ENCODE peak calls at places on chromosomes 6 and 20, in ten cellular contexts. I, N, S, B, Z, F, J, W, U and A are unnamed samples.
A peak's percentile ranks its signal among the peaks of the same experiment; 100 is the strongest.

GRCh38 chr20:38748863-38749153 is 548 bp downstream of the ACTR5 start:
- DNase-seq in I (no peak), N (no peak), S (no peak), B (no peak), Z (no peak), F (peak; percentile 36), J (peak; percentile 37), W (no peak), U (peak; percentile 32), A (no peak)

GRCh38 chr20:36802326-36803223 is 29.0 kb upstream of the DSN1 start:
- DNase-seq in I (no peak), N (no peak), S (peak; percentile 31), B (peak; percentile 51), Z (no peak), F (no peak), J (no peak), W (no peak), U (no peak), A (no peak)

GRCh38 chr6:131255434-131255833 is 120.2 kb downstream of the AKAP7 start:
- DNase-seq in I (no peak), N (no peak), S (no peak), B (peak; percentile 31), Z (no peak), F (no peak), J (no peak), W (no peak), U (no peak), A (no peak)

GRCh38 chr20:64036346-64037198 is 590 bp downstream of the C20orf204 start:
- DNase-seq in I (no peak), N (no peak), S (no peak), B (no peak), Z (no peak), F (no peak), J (no peak), W (no peak), U (no peak), A (no peak)

GRCh38 chr6:114342826-114343781 is at the start of gene HS3ST5:
- DNase-seq in I (no peak), N (peak; percentile 24), S (peak; percentile 74), B (peak; percentile 13), Z (peak; percentile 52), F (no peak), J (no peak), W (peak; percentile 22), U (peak; percentile 36), A (peak; percentile 63)

GRCh38 chr6:109007521-109007920 is 87.1 kb downstream of the SESN1 start:
- DNase-seq in I (no peak), N (no peak), S (no peak), B (no peak), Z (no peak), F (no peak), J (no peak), W (no peak), U (no peak), A (no peak)

GRCh38 chr6:46734867-46735719 is at the start of gene PLA2G7:
- DNase-seq in I (no peak), N (no peak), S (peak; percentile 22), B (no peak), Z (peak; percentile 35), F (no peak), J (no peak), W (peak; percentile 22), U (peak; percentile 7), A (no peak)

GRCh38 chr20:33002087-33002808 is 2.0 kb downstream of the SUN5 start:
- DNase-seq in I (no peak), N (no peak), S (no peak), B (no peak), Z (no peak), F (no peak), J (no peak), W (no peak), U (no peak), A (no peak)

GRCh38 chr6:107488875-107489635 is 862 bp upstream of the SOBP start:
- DNase-seq in I (no peak), N (peak; percentile 39), S (peak; percentile 34), B (peak; percentile 32), Z (peak; percentile 39), F (no peak), J (no peak), W (peak; percentile 19), U (no peak), A (no peak)

GRCh38 chr6:77447254-77447653 is 16.0 kb downstream of the HTR1B start:
- DNase-seq in I (no peak), N (no peak), S (no peak), B (peak; percentile 58), Z (no peak), F (no peak), J (no peak), W (no peak), U (no peak), A (no peak)

GRCh38 chr6:166907373-166907841 is 48.9 kb downstream of the RNASET2 start:
- DNase-seq in I (no peak), N (peak; percentile 74), S (no peak), B (no peak), Z (peak; percentile 3), F (no peak), J (no peak), W (no peak), U (no peak), A (no peak)

GRCh38 chr6:84258268-84258667 is 30.8 kb upstream of the CEP162 start:
- DNase-seq in I (no peak), N (no peak), S (no peak), B (peak; percentile 44), Z (no peak), F (no peak), J (no peak), W (no peak), U (no peak), A (no peak)

GRCh38 chr6:54595844-54596243 is 250.7 kb upstream of the FAM83B start:
- DNase-seq in I (no peak), N (no peak), S (no peak), B (peak; percentile 47), Z (no peak), F (no peak), J (no peak), W (no peak), U (no peak), A (no peak)

GRCh38 chr20:38321959-38322598 is 18.1 kb downstream of the BPI start:
- DNase-seq in I (no peak), N (no peak), S (peak; percentile 52), B (peak; percentile 83), Z (peak; percentile 60), F (no peak), J (no peak), W (peak; percentile 11), U (peak; percentile 35), A (peak; percentile 50)

GRCh38 chr20:44649976-44650375 is 1.5 kb downstream of the ADA start:
- DNase-seq in I (no peak), N (no peak), S (no peak), B (no peak), Z (no peak), F (no peak), J (no peak), W (no peak), U (no peak), A (no peak)

GRCh38 chr6:166910601-166911000 is 45.7 kb downstream of the RNASET2 start:
- DNase-seq in I (no peak), N (no peak), S (peak; percentile 53), B (no peak), Z (no peak), F (no peak), J (no peak), W (no peak), U (no peak), A (no peak)

GRCh38 chr20:47669157-47669425 is 116.2 kb downstream of the SULF2 start:
- DNase-seq in I (no peak), N (no peak), S (no peak), B (no peak), Z (no peak), F (no peak), J (no peak), W (no peak), U (no peak), A (no peak)

GRCh38 chr6:117448732-117449131 is 23.0 kb upstream of the ROS1 start:
- DNase-seq in I (no peak), N (no peak), S (no peak), B (peak; percentile 93), Z (no peak), F (no peak), J (no peak), W (no peak), U (no peak), A (no peak)

GRCh38 chr20:57680131-57680716 is 29.6 kb downstream of the PMEPA1 start:
- DNase-seq in I (no peak), N (peak; percentile 77), S (no peak), B (no peak), Z (no peak), F (no peak), J (no peak), W (no peak), U (no peak), A (no peak)

GRCh38 chr20:16025084-16025483 is 548.2 kb downstream of the KIF16B start:
- DNase-seq in I (no peak), N (no peak), S (no peak), B (no peak), Z (no peak), F (no peak), J (no peak), W (no peak), U (no peak), A (no peak)

GRCh38 chr6:137494281-137494966 is at the start of gene OLIG3:
- DNase-seq in I (no peak), N (peak; percentile 44), S (no peak), B (no peak), Z (no peak), F (no peak), J (no peak), W (no peak), U (no peak), A (no peak)

GRCh38 chr6:143677891-143678737 is at the start of gene PHACTR2:
- DNase-seq in I (peak; percentile 69), N (peak; percentile 48), S (peak; percentile 32), B (peak; percentile 91), Z (peak; percentile 74), F (peak; percentile 18), J (peak; percentile 32), W (peak; percentile 10), U (peak; percentile 17), A (peak; percentile 63)

GRCh38 chr6:160520043-160520904 is 143.8 kb downstream of the LPA start:
- DNase-seq in I (peak; percentile 82), N (peak; percentile 48), S (peak; percentile 83), B (peak; percentile 76), Z (peak; percentile 72), F (peak; percentile 63), J (peak; percentile 38), W (no peak), U (peak; percentile 66), A (peak; percentile 40)

GRCh38 chr6:137927777-137928218 is 60.7 kb downstream of the TNFAIP3 start:
- DNase-seq in I (peak; percentile 85), N (peak; percentile 54), S (no peak), B (peak; percentile 31), Z (no peak), F (peak; percentile 47), J (peak; percentile 59), W (no peak), U (no peak), A (no peak)

GRCh38 chr20:32681175-32682084 is 7.7 kb upstream of the C20orf203 start:
- DNase-seq in I (no peak), N (no peak), S (peak; percentile 48), B (peak; percentile 6), Z (no peak), F (no peak), J (no peak), W (peak; percentile 47), U (peak; percentile 85), A (peak; percentile 63)

GRCh38 chr6:17851001-17851719 is 136.3 kb downstream of the KIF13A start:
- DNase-seq in I (no peak), N (no peak), S (no peak), B (peak; percentile 43), Z (no peak), F (no peak), J (no peak), W (no peak), U (no peak), A (no peak)

GRCh38 chr6:81937296-81937937 is 184.9 kb upstream of the TENT5A start:
- DNase-seq in I (no peak), N (no peak), S (no peak), B (no peak), Z (no peak), F (no peak), J (no peak), W (no peak), U (no peak), A (no peak)

GRCh38 chr20:56343861-56344381 is 14.9 kb upstream of the FAM210B start:
- DNase-seq in I (no peak), N (peak; percentile 77), S (peak; percentile 55), B (peak; percentile 58), Z (peak; percentile 68), F (no peak), J (no peak), W (no peak), U (no peak), A (peak; percentile 84)